ENCODE peak calls at places on chromosomes 12 and 14, in five cellular contexts. S, N, L, B and K are unnamed samples.

GRCh38 chr12:28050606-28051005 is 78.1 kb upstream of the PTHLH start:
- DNase-seq in S (no peak), N (no peak), L (no peak), B (no peak), K (no peak)

GRCh38 chr12:65607271-65607880 is 216.9 kb upstream of the HMGA2 start:
- DNase-seq in S (no peak), N (no peak), L (no peak), B (no peak), K (no peak)

GRCh38 chr12:49198431-49199155 is 9.7 kb upstream of the TUBA1A start:
- DNase-seq in S (peak; percentile 27), N (no peak), L (no peak), B (no peak), K (peak; percentile 94)

GRCh38 chr14:25381498-25381897 is 331.6 kb upstream of the STXBP6 start:
- DNase-seq in S (peak; percentile 4), N (peak; percentile 0), L (no peak), B (peak; percentile 41), K (no peak)

GRCh38 chr12:131370321-131370720 is 340.6 kb upstream of the SFSWAP start:
- DNase-seq in S (no peak), N (no peak), L (no peak), B (no peak), K (no peak)

GRCh38 chr14:70259420-70259819 is 70.7 kb upstream of the SLC8A3 start:
- DNase-seq in S (no peak), N (no peak), L (no peak), B (no peak), K (no peak)

GRCh38 chr14:43313719-43314118 is 1193.4 kb downstream of the FSCB start:
- DNase-seq in S (no peak), N (no peak), L (no peak), B (no peak), K (no peak)

GRCh38 chr12:47739297-47739696 is 14.0 kb upstream of the ENDOU start:
- DNase-seq in S (no peak), N (peak; percentile 52), L (no peak), B (no peak), K (no peak)

GRCh38 chr12:20350495-20350894 is 17.8 kb upstream of the PDE3A start:
- DNase-seq in S (no peak), N (no peak), L (no peak), B (no peak), K (peak; percentile 83)

GRCh38 chr12:9669534-9669933 is at the start of gene CLEC2D:
- DNase-seq in S (no peak), N (no peak), L (peak; percentile 95), B (no peak), K (no peak)

GRCh38 chr14:54642950-54643695 is 76.2 kb downstream of the SAMD4A start:
- DNase-seq in S (no peak), N (peak; percentile 27), L (no peak), B (peak; percentile 93), K (peak; percentile 46)

GRCh38 chr12:70002912-70003255 is 177.9 kb downstream of the MYRFL start:
- DNase-seq in S (no peak), N (no peak), L (no peak), B (no peak), K (no peak)

GRCh38 chr14:78202976-78203375 is 32.8 kb downstream of the NRXN3 start:
- DNase-seq in S (peak; percentile 17), N (no peak), L (no peak), B (no peak), K (no peak)

GRCh38 chr12:3247077-3247476 is 169.9 kb downstream of the TSPAN9 start:
- DNase-seq in S (no peak), N (no peak), L (no peak), B (no peak), K (no peak)

GRCh38 chr12:11684393-11684792 is 34.9 kb downstream of the ETV6 start:
- DNase-seq in S (no peak), N (no peak), L (no peak), B (no peak), K (peak; percentile 56)

GRCh38 chr14:20802341-20803084 is at the start of gene RNASE1:
- DNase-seq in S (no peak), N (peak; percentile 65), L (no peak), B (peak; percentile 33), K (no peak)

GRCh38 chr12:23049180-23049579 is 424.2 kb downstream of the ETNK1 start:
- DNase-seq in S (no peak), N (no peak), L (no peak), B (no peak), K (peak; percentile 27)

GRCh38 chr14:84217066-84217465 is 1312.9 kb upstream of the FLRT2 start:
- DNase-seq in S (no peak), N (no peak), L (no peak), B (no peak), K (peak; percentile 17)

GRCh38 chr12:124422142-124422569 is 127.3 kb downstream of the RFLNA start:
- DNase-seq in S (no peak), N (peak; percentile 54), L (no peak), B (no peak), K (no peak)

GRCh38 chr12:102958830-102959176 is 1.3 kb downstream of the ASCL1 start:
- DNase-seq in S (no peak), N (no peak), L (no peak), B (no peak), K (no peak)

GRCh38 chr12:79187032-79187431 is 322.5 kb downstream of the SYT1 start:
- DNase-seq in S (no peak), N (no peak), L (no peak), B (no peak), K (no peak)

GRCh38 chr12:105706321-105706972 is 376.0 kb downstream of the C12orf75 start:
- DNase-seq in S (no peak), N (no peak), L (no peak), B (no peak), K (peak; percentile 70)

GRCh38 chr14:72714094-72714493 is 179.8 kb downstream of the DPF3 start:
- DNase-seq in S (no peak), N (no peak), L (peak; percentile 31), B (no peak), K (no peak)

GRCh38 chr14:90447720-90448497 is 51.1 kb downstream of the CALM1 start:
- DNase-seq in S (no peak), N (peak; percentile 11), L (no peak), B (peak; percentile 50), K (no peak)

GRCh38 chr12:1122803-1123202 is 131.8 kb downstream of the ERC1 start:
- DNase-seq in S (peak; percentile 11), N (no peak), L (no peak), B (no peak), K (no peak)

GRCh38 chr14:96423446-96424103 is 31.6 kb downstream of the AK7 start:
- DNase-seq in S (no peak), N (no peak), L (no peak), B (no peak), K (no peak)
- H2AFZ ChIP-seq in S (no peak overlapping the region), N (peak overlapping the region; percentile 85), L (peak overlapping the region; percentile 93), B (no peak overlapping the region), K (peak overlapping the region; percentile 92)

DNA sequence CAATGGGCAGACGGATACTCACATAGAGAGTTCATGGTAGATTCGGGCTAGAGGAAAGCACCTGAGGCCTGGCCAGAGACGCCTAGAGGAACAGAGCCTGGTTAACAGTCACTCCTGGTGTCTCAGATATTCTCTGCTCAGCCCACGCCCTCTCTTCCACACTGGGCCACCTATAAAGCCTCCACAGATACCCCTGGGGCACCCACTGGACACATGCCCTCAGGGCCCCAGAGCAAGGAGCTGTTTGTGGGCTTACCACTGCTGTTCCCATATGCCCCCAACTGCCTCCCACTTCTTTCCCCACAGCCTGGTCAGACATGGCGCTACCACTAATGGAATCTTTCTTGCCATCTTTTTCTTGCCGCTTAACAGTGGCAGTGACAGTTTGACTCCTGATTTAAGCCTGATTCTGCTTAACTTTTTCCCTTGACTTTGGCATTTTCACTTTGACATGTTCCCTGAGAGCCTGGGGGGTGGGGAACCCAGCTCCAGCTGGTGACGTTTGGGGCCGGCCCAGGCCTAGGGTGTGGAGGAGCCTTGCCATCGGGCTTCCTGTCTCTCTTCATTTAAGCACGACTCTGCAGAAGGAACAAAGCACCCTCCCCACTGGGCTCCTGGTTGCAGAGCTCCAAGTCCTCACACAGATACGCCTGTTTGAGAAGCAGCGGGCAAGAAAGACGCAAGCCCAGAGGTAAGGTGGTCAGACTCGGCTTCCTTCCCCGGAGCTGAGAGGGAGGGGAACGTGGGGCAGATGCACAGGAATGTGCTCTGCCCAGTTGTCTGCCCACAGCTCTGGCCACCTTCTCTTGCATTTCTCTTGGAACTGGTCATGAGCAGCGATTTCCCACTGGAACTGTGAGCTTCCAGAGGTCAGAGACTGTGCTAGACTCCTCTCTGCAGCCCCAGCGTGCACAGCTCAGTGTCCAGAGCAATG is at the start of gene CD4:
- DNase-seq in S (no peak), N (no peak), L (no peak), B (no peak), K (no peak)
- TF ChIP-seq SMC3 in S (no peak), N (no peak), L (no peak), B (no peak), K (no peak)

GRCh38 chr14:89336338-89336737 is 80.7 kb downstream of the FOXN3 start:
- DNase-seq in S (no peak), N (peak; percentile 2), L (no peak), B (peak; percentile 27), K (no peak)

GRCh38 chr14:89332031-89332430 is 85.0 kb downstream of the FOXN3 start:
- DNase-seq in S (no peak), N (no peak), L (no peak), B (no peak), K (peak; percentile 55)

GRCh38 chr14:89330236-89331002 is 86.6 kb downstream of the FOXN3 start:
- DNase-seq in S (no peak), N (no peak), L (no peak), B (no peak), K (peak; percentile 97)

GRCh38 chr14:89327771-89328212 is 89.2 kb downstream of the FOXN3 start:
- DNase-seq in S (no peak), N (no peak), L (no peak), B (no peak), K (peak; percentile 71)

GRCh38 chr14:89331398-89331797 is 85.6 kb downstream of the FOXN3 start:
- DNase-seq in S (no peak), N (no peak), L (peak; percentile 91), B (no peak), K (no peak)
- H2AFZ ChIP-seq in S (no peak overlapping the region), N (no peak overlapping the region), L (no peak overlapping the region), B (no peak overlapping the region), K (no peak overlapping the region)

DNA sequence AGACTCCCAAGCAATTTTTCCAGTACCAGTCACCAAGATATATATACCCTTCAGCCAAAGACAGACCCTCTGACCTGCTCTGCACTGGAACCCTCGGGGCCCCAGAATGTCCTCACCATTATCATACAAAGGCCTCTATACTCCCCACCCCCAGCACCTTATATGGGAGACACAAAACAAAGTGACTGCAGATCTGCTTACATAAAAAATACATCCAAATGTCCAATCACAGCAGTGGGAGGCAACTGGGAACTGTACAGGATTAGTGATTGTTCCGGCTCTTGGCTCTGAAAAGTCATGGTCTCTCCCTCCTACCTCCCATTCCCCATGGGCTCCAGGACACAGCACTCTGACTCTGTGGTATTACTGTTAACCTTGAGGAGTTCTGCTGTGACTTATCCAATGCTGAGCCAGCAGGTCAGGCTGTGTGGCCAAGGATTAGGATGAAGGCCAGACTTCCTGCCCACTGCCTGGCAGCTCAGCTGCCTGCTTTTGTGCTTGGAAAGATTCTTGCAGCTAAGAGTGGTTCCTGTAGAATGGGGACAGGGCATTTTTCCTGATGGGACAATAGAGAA is 13.7 kb downstream of the OXA1L start:
- DNase-seq in S (no peak), N (no peak), L (no peak), B (peak; percentile 59), K (peak; percentile 35)
- TF ChIP-seq SMC3 in S (no peak), N (no peak), L (no peak), B (no peak), K (no peak)